ENCODE peak calls at places on chromosomes 3 and 15, in four cellular contexts. C is psoas muscle, U is Peyer's patch, H is NCI-H345. G is an unnamed sample.

GRCh38 chr15:71736286-71736947 is 73.9 kb upstream of the NR2E3 start:
- DNase-seq in C (no peak), H (no peak), U (no peak), G (no peak)

GRCh38 chr15:89647191-89647851 is 7.9 kb downstream of the KIF7 start:
- DNase-seq in C (peak), U (peak), H (peak), G (no peak)

GRCh38 chr3:149437710-149438109 is 36.8 kb upstream of the TM4SF4 start:
- DNase-seq in C (no peak), H (no peak), U (peak), G (no peak)

GRCh38 chr15:23823508-23823907 is 136.4 kb upstream of the NDN start:
- DNase-seq in U (no peak), H (no peak), C (no peak), G (no peak)

GRCh38 chr3:127682576-127682975 is 9.8 kb downstream of the ABTB1 start:
- DNase-seq in H (no peak), U (peak), C (no peak), G (no peak)

GRCh38 chr3:55937301-55937700 is 450.2 kb upstream of the WNT5A start:
- DNase-seq in U (no peak), C (no peak), H (no peak), G (no peak)

GRCh38 chr15:32794973-32795372 is 77.2 kb downstream of the GREM1 start:
- DNase-seq in U (no peak), H (no peak), C (no peak), G (no peak)

GRCh38 chr3:2940062-2940461 is 170.1 kb downstream of the IL5RA start:
- DNase-seq in C (no peak), U (no peak), H (no peak), G (no peak)

GRCh38 chr3:170520996-170521395 is 64.9 kb downstream of the SLC7A14 start:
- DNase-seq in H (no peak), U (no peak), C (no peak), G (no peak)

GRCh38 chr15:42156266-42156922 is at the start of gene PLA2G4F:
- DNase-seq in C (no peak), U (peak), H (no peak), G (no peak)

GRCh38 chr15:63156086-63156707 is 1.1 kb downstream of the RPS27L start:
- DNase-seq in U (no peak), C (no peak), H (no peak), G (no peak)

GRCh38 chr15:78810377-78811123 is 714 bp downstream of the ADAMTS7 start:
- DNase-seq in U (peak), H (no peak), C (peak), G (no peak)

GRCh38 chr3:174483254-174483653 is 375.9 kb upstream of the NAALADL2 start:
- DNase-seq in C (no peak), U (no peak), H (no peak), G (no peak)

GRCh38 chr15:69104050-69104750 is 56.2 kb upstream of the GLCE start:
- DNase-seq in C (no peak), U (no peak), H (no peak), G (no peak)

GRCh38 chr15:63291507-63291906 is 14.1 kb downstream of the APH1B start:
- DNase-seq in H (no peak), U (no peak), C (no peak), G (peak)

GRCh38 chr15:58224068-58224467 is 85.9 kb downstream of the AQP9 start:
- DNase-seq in U (no peak), C (peak), H (no peak), G (no peak)

GRCh38 chr3:21188459-21188858 is 562.6 kb downstream of the ZNF385D start:
- DNase-seq in C (no peak), U (no peak), H (no peak), G (no peak)

GRCh38 chr3:25505581-25505980 is 77.5 kb downstream of the RARB start:
- DNase-seq in H (no peak), C (no peak), U (no peak), G (no peak)

GRCh38 chr3:60149501-60149900 is 1099.7 kb upstream of the CFAP20DC start:
- DNase-seq in C (no peak), H (no peak), U (no peak), G (no peak)

GRCh38 chr3:14439501-14440167 is 37.2 kb downstream of the SLC6A6 start:
- DNase-seq in H (peak), C (peak), U (peak), G (no peak)

G was measured in GM04503.